ENCODE peak calls at places on chromosomes 7 and 10, in nine cellular contexts. S is endothelial cell; E is spleen; X is tibial artery; A is OCI-LY7; O is Calu3; H is hepatocyte; F is CD8-positive, alpha-beta T cell; Z is GM12865. I is an unnamed sample.
A peak's percentile ranks its signal among the peaks of the same experiment; 100 is the strongest.

GRCh38 chr10:62885656-62886461 is 69.7 kb upstream of the EGR2 start:
- DNase-seq in Z (no peak), A (no peak), O (no peak), H (no peak), X (no peak), S (no peak), F (no peak), E (no peak), I (no peak)

GRCh38 chr10:127468632-127469031 is 80.5 kb upstream of the NPS start:
- DNase-seq in A (no peak), Z (no peak), E (no peak), O (no peak), H (peak; percentile 25), X (no peak), F (no peak), S (no peak), I (no peak)

GRCh38 chr7:99943641-99944507 is 14.5 kb upstream of the GJC3 start:
- DNase-seq in A (peak; percentile 57), X (no peak), O (no peak), S (no peak), Z (no peak), E (no peak), F (no peak), H (no peak), I (no peak)

GRCh38 chr10:108848016-108848415 is 1075.3 kb downstream of the XPNPEP1 start:
- DNase-seq in X (no peak), H (no peak), O (no peak), A (no peak), E (no peak), Z (no peak), F (no peak), S (no peak), I (no peak)

GRCh38 chr7:47285860-47286491 is 295.9 kb downstream of the TNS3 start:
- DNase-seq in A (no peak), X (no peak), O (no peak), F (no peak), Z (no peak), H (no peak), E (no peak), S (no peak), I (peak; percentile 93)

GRCh38 chr7:112969946-112970345 is 116.7 kb downstream of the GPR85 start:
- DNase-seq in S (no peak), X (no peak), H (no peak), O (no peak), Z (no peak), A (no peak), E (no peak), F (no peak), I (no peak)

GRCh38 chr10:63042256-63042655 is 90.9 kb upstream of the NRBF2 start:
- DNase-seq in S (no peak), H (no peak), E (no peak), X (no peak), Z (no peak), F (no peak), O (peak; percentile 7), A (no peak), I (no peak)

GRCh38 chr7:74023037-74023436 is 4.9 kb upstream of the ELN start:
- DNase-seq in E (no peak), H (peak; percentile 66), X (peak; percentile 99), Z (no peak), S (no peak), A (no peak), O (peak; percentile 48), F (no peak), I (peak; percentile 25)

GRCh38 chr7:85890244-85890811 is 703.5 kb upstream of the SEMA3D start:
- DNase-seq in Z (peak; percentile 13), S (no peak), H (peak; percentile 46), X (no peak), O (no peak), A (peak; percentile 66), E (no peak), F (no peak), I (no peak)

GRCh38 chr10:72215611-72216549 is at the start of the genes ANAPC16 and ASCC1:
- DNase-seq in A (peak; percentile 94), O (peak; percentile 98), Z (peak; percentile 96), H (peak; percentile 94), F (peak; percentile 90), E (peak; percentile 99), S (peak; percentile 95), X (peak; percentile 96), I (peak; percentile 76)

GRCh38 chr10:22410846-22411245 is 65.5 kb downstream of the SPAG6 start:
- DNase-seq in Z (no peak), F (no peak), X (no peak), A (no peak), E (no peak), O (no peak), S (no peak), H (no peak), I (no peak)

GRCh38 chr10:48794074-48794473 is 109.4 kb downstream of the WDFY4 start:
- DNase-seq in H (no peak), X (no peak), F (no peak), A (no peak), S (no peak), O (no peak), E (no peak), Z (no peak), I (no peak)

GRCh38 chr10:84427903-84428650 is 99.7 kb downstream of the CCSER2 start:
- DNase-seq in Z (no peak), F (no peak), S (no peak), X (no peak), E (no peak), A (no peak), O (peak; percentile 3), H (no peak), I (no peak)

GRCh38 chr10:132404169-132404880 is 7.3 kb downstream of the PWWP2B start:
- DNase-seq in H (no peak), X (no peak), F (no peak), Z (no peak), E (peak; percentile 71), O (no peak), A (no peak), S (no peak), I (no peak)

GRCh38 chr10:86520871-86521619 is 547 bp downstream of the WAPL start:
- DNase-seq in H (peak; percentile 74), X (peak; percentile 77), Z (peak; percentile 64), A (peak; percentile 58), F (no peak), S (peak; percentile 50), O (peak; percentile 37), E (peak; percentile 90), I (no peak)

GRCh38 chr10:113947138-113948011 is 92.9 kb downstream of the NHLRC2 start:
- DNase-seq in F (no peak), H (peak; percentile 54), E (no peak), A (no peak), S (no peak), Z (peak; percentile 46), O (peak; percentile 37), X (no peak), I (no peak)

GRCh38 chr7:94314526-94314925 is 80.2 kb upstream of the COL1A2 start:
- DNase-seq in E (no peak), H (no peak), X (no peak), F (no peak), S (no peak), O (no peak), Z (no peak), A (no peak), I (no peak)

DNA sequence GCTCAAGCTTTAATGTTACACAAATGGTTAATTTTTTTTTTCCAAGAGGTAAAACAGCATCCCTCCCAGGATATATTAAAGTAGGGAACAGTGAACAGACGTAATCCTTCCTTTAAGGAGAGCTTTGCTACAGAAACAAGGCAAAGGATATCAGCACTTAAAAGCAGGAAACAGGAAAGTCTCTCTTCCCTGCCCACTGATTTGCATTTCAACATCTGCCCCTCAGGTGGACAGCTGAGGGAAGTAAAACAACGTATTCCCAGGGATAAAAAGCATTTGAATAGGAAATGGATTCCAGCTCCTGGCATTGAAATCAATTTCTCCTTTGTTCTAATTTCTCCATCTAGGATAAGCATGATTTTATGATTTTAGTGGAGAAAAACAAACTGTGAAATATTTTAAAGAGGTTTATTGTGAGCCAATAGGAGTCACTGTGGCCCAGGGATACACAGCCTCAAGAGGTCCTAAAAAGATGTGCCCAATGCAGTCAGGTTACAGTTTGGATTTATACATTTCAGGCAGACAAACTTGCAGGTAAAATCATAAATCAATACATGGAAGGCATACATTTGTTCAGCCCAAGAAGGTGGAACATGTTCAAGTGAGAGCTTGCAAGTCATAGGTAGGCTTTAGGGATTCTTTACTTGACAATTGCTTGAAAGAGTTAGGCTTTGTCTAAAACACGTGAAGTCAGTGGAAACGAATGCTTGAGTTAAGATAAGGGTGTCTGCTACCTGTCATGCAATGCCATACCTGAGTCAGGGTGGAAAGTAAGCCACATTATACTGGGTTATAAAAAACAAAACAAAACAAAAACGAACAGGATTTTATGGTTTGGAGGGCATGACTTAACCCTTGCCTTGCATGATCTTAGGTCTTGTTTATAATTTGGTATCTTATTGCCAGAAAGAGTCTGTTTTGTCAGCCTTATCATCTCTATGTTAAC is 286.2 kb upstream of the VWC2 start:
- DNase-seq in F (no peak), A (peak; percentile 18), X (no peak), Z (no peak), S (no peak), H (peak; percentile 26), O (no peak), E (no peak), I (no peak)
- TF ChIP-seq CTCF in F (no peak), A (peak; percentile 61), X (no peak), Z (no peak), S (no peak), H (no peak), O (no peak), E (no peak), I (no peak)

GRCh38 chr7:143882611-143883078 is 19.3 kb downstream of the TCAF1 start:
- DNase-seq in F (no peak), Z (no peak), X (peak; percentile 81), S (peak; percentile 66), E (peak; percentile 79), O (peak; percentile 65), H (peak; percentile 87), A (no peak), I (no peak)
- TF ChIP-seq CTCF in F (no peak), Z (no peak), X (no peak), S (no peak), E (no peak), O (no peak), H (no peak), A (no peak), I (no peak)

DNA sequence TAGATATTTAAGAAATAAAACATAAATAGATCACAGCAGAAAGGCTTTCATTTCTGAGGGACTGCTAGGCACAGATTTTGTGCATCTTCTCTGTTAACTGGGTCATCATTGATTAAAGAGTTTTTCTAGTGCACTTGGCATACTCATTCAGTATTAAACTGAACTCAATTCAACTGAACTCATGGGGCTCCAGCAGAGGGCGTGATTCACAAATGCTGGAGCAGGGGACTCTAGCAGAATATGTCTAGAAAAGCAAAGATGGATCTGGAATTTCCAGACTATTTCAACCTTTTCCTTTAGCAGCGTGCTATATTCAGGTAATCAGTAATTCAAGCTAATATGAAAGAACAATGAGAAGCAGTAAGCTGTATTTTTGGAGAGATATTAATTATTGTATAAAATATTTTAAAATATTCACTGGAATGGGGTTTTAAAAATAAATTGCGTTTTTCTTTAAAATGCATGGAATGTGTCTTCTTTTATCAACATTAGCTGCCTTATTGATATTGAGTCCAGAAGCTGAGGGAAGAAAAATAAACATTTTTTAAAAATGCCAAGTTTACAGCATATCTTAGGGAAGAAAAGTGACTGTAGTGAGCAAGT is 296.8 kb upstream of the CACNA2D1 start:
- DNase-seq in E (no peak), Z (peak; percentile 45), O (peak; percentile 52), A (peak; percentile 56), H (peak; percentile 72), X (no peak), F (no peak), S (peak; percentile 68), I (peak; percentile 11)
- TF ChIP-seq CTCF in E (no peak), Z (peak; percentile 46), O (peak; percentile 48), A (peak; percentile 81), H (peak; percentile 66), X (no peak), F (no peak), S (peak; percentile 79), I (peak; percentile 77)

GRCh38 chr7:77439572-77439971 is 23.4 kb upstream of the GSAP start:
- DNase-seq in O (peak; percentile 60), H (peak; percentile 40), F (no peak), X (no peak), E (no peak), Z (no peak), S (no peak), A (no peak), I (no peak)
- TF ChIP-seq CTCF in O (peak; percentile 13), H (peak; percentile 37), F (no peak), X (peak; percentile 6), E (no peak), Z (no peak), S (no peak), A (no peak), I (peak; percentile 38)

I was measured in AG09319.